ENCODE peak calls at places on chromosome 22, in eight cellular contexts. T is T-helper 17 cell; U is iPS DF 6.9; J is COR-L47; Y is stimulated activated CD4-positive, alpha-beta T cell treated with anti-CD3 and anti-CD28 coated beads, TNF-alpha, amount 100 ng/mL, for 1 hour; I is Calu3; M is activated T-helper 1 cell treated with anti-CD3 and anti-CD28 coated beads, Interleukin-12 subunit alpha, Interleukin-12 subunit beta, Interleukin-2, Interleukin-4 antibody, amounts not matched to agents 30 ng/mL and 10 ng/mL and 1 ng/mL, durations not matched to agents 14 hours and 24 hours and 36 hours; X is cardiac fibroblast. L is an unnamed sample.

GRCh38 chr22:17633217-17633997 is 4.9 kb upstream of the ATP6V1E1 start:
- DNase-seq in T (no peak), U (no peak), J (no peak), Y (no peak), I (peak; percentile 62), M (no peak), X (peak; percentile 71), L (no peak)

GRCh38 chr22:22171357-22172218 is 73.0 kb upstream of the VPREB1 start:
- DNase-seq in T (no peak), U (no peak), J (no peak), Y (no peak), I (peak; percentile 47), M (no peak), X (peak; percentile 26), L (no peak)

GRCh38 chr22:20624161-20624616 is 116.8 kb downstream of the MED15 start:
- DNase-seq in T (no peak), U (no peak), J (no peak), Y (no peak), I (no peak), M (peak; percentile 18), X (peak; percentile 12), L (no peak)

GRCh38 chr22:44816141-44816540 is 63.8 kb downstream of the ARHGAP8 start:
- DNase-seq in T (no peak), U (no peak), J (no peak), Y (no peak), I (no peak), M (no peak), X (no peak), L (no peak)

GRCh38 chr22:20968281-20968977 is 1.4 kb downstream of the AIFM3 start:
- DNase-seq in T (no peak), U (no peak), J (no peak), Y (no peak), I (no peak), M (no peak), X (no peak), L (no peak)

GRCh38 chr22:42920101-42920820 is 63.2 kb upstream of the ARFGAP3 start:
- DNase-seq in T (no peak), U (no peak), J (no peak), Y (no peak), I (no peak), M (no peak), X (peak; percentile 58), L (no peak)

GRCh38 chr22:25402501-25403283 is 161.8 kb upstream of the GRK3 start:
- DNase-seq in T (no peak), U (no peak), J (no peak), Y (no peak), I (no peak), M (no peak), X (peak; percentile 54), L (no peak)

GRCh38 chr22:30191049-30191701 is 55.4 kb downstream of the LIF start:
- DNase-seq in T (no peak), U (no peak), J (no peak), Y (no peak), I (no peak), M (no peak), X (no peak), L (no peak)

GRCh38 chr22:29917052-29917902 is 34.3 kb downstream of the MTMR3 start:
- DNase-seq in T (no peak), U (no peak), J (no peak), Y (no peak), I (no peak), M (no peak), X (peak; percentile 60), L (no peak)

GRCh38 chr22:35460678-35461077 is 60.7 kb downstream of the MCM5 start:
- DNase-seq in T (no peak), U (no peak), J (no peak), Y (no peak), I (no peak), M (no peak), X (no peak), L (no peak)

GRCh38 chr22:35900483-35901168 is 128.0 kb downstream of the RBFOX2 start:
- DNase-seq in T (no peak), U (no peak), J (no peak), Y (no peak), I (no peak), M (no peak), X (peak; percentile 69), L (no peak)